ENCODE peak calls at places on chromosomes 2 and 18, in ten cellular contexts. V is RCC 7860; F is stimulated activated CD4-positive, alpha-beta T cell treated with anti-CD3 and anti-CD28 coated beads, Interleukin-1b, Interleukin-23, amount 100 ng/mL, for 48 hours; E is BE2C; S is activated CD8-positive, alpha-beta memory T cell treated with anti-CD3 and anti-CD28 coated beads for 48 hours; Z is aorta; G is stimulated activated naive CD4-positive, alpha-beta T cell; L is EL; W is adrenal gland; M is fibroblast of the conjunctiva. R is an unnamed sample.

GRCh38 chr2:134397146-134397896 is 143.4 kb downstream of the MGAT5 start:
- DNase-seq in V (no peak), F (no peak), E (no peak), S (no peak), Z (no peak), G (no peak), L (no peak), W (no peak), M (no peak), R (no peak)

GRCh38 chr2:171390941-171391516 is 42.8 kb downstream of the METTL8 start:
- DNase-seq in V (peak), F (peak), E (no peak), S (no peak), Z (no peak), G (no peak), L (peak), W (no peak), M (peak), R (peak)

GRCh38 chr2:69977208-69977607 is 15.8 kb upstream of the ASPRV1 start:
- DNase-seq in V (no peak), F (no peak), E (no peak), S (no peak), Z (no peak), G (no peak), L (no peak), W (no peak), M (no peak), R (no peak)

GRCh38 chr2:97715951-97716694 is 2.7 kb downstream of the ZAP70 start:
- DNase-seq in V (no peak), F (no peak), E (no peak), S (no peak), Z (no peak), G (no peak), L (no peak), W (no peak), M (no peak), R (no peak)

GRCh38 chr2:225668606-225669266 is 269.2 kb downstream of the NYAP2 start:
- DNase-seq in V (peak), F (no peak), E (peak), S (no peak), Z (no peak), G (peak), L (peak), W (peak), M (peak), R (no peak)

GRCh38 chr2:163207706-163208370 is 369.3 kb upstream of the KCNH7 start:
- DNase-seq in V (peak), F (no peak), E (no peak), S (no peak), Z (no peak), G (no peak), L (peak), W (no peak), M (no peak), R (no peak)

GRCh38 chr18:56841836-56842235 is 190.7 kb downstream of the WDR7 start:
- DNase-seq in V (no peak), F (no peak), E (no peak), S (no peak), Z (no peak), G (no peak), L (no peak), W (no peak), M (no peak), R (no peak)

GRCh38 chr2:27884546-27884945 is 5.6 kb downstream of the RBKS start:
- DNase-seq in V (peak), F (no peak), E (no peak), S (no peak), Z (no peak), G (no peak), L (peak), W (no peak), M (no peak), R (no peak)

R was measured in T-helper 2 cell treated with Interferon-gamma antibody and Interleukin-4, amounts not matched to agents 5 μg/mL and 100 μg/mL, for 36 hours.